ENCODE peak calls at places on chromosome 11, in four cellular contexts. A is nucleus accumbens; N is effector CD4-positive, alpha-beta T cell; E is nephron progenitor cell. R is an unnamed sample.

GRCh38 chr11:44538375-44539054 is 26.9 kb upstream of the CD82 start:
- DNase-seq in A (peak), N (peak), E (peak), R (peak)

GRCh38 chr11:28910926-28911325 is 802.7 kb downstream of the METTL15 start:
- DNase-seq in A (no peak), N (no peak), E (no peak), R (no peak)

GRCh38 chr11:97965849-97966646 is 1054.7 kb upstream of the CNTN5 start:
- DNase-seq in A (no peak), N (no peak), E (no peak), R (no peak)

GRCh38 chr11:57155400-57155799 is 26.4 kb upstream of the LRRC55 start:
- DNase-seq in A (no peak), N (no peak), E (no peak), R (no peak)

GRCh38 chr11:36012410-36012809 is 68.5 kb downstream of the LDLRAD3 start:
- DNase-seq in A (no peak), N (no peak), E (no peak), R (no peak)

GRCh38 chr11:46529086-46529905 is 64.5 kb downstream of the AMBRA1 start:
- DNase-seq in A (peak), N (peak), E (peak), R (peak)

GRCh38 chr11:78791254-78791653 is 216.6 kb upstream of the NARS2 start:
- DNase-seq in A (no peak), N (no peak), E (no peak), R (no peak)

GRCh38 chr11:74929431-74930363 is 19.2 kb downstream of the XRRA1 start:
- DNase-seq in A (peak), N (peak), E (peak), R (peak)

GRCh38 chr11:108614086-108614485 is 20.5 kb upstream of the EXPH5 start:
- DNase-seq in A (no peak), N (no peak), E (no peak), R (no peak)

GRCh38 chr11:95450547-95451123 is 219.6 kb upstream of the SESN3 start:
- DNase-seq in A (no peak), N (no peak), E (no peak), R (no peak)

R was measured in ecto neural progenitor cell.